ENCODE peak calls at places on chromosomes 5 and 9, in eight cellular contexts. One of them, this sample, is unnamed.

GRCh38 chr5:143890475-143890874 is 78.5 kb downstream of the HMHB1 start:
- DNase-seq in frontal cortex: no peak
- DNase-seq in activated CD8-positive, alpha-beta memory T cell treated with anti-CD3 and anti-CD28 coated beads for 48 hours: no peak
- DNase-seq in pancreas: no peak
- DNase-seq in GM12892: no peak
- DNase-seq in activated CD4-positive, alpha-beta T cell treated with anti-CD3 and anti-CD28 coated beads, Interleukin-2, amount 50 U/mL, for 1 hour: no peak
- DNase-seq in H54: no peak
- DNase-seq in lower lobe of right lung: no peak
- DNase-seq in this sample: no peak

GRCh38 chr9:71748280-71748743 is 20.0 kb downstream of the CEMIP2 start:
- DNase-seq in lower lobe of right lung: no peak
- DNase-seq in GM12892: no peak
- DNase-seq in H54: peak
- DNase-seq in activated CD8-positive, alpha-beta memory T cell treated with anti-CD3 and anti-CD28 coated beads for 48 hours: no peak
- DNase-seq in activated CD4-positive, alpha-beta T cell treated with anti-CD3 and anti-CD28 coated beads, Interleukin-2, amount 50 U/mL, for 1 hour: no peak
- DNase-seq in frontal cortex: no peak
- DNase-seq in pancreas: no peak
- DNase-seq in this sample: no peak

GRCh38 chr9:87556821-87557220 is 59.2 kb downstream of the DAPK1 start:
- DNase-seq in GM12892: no peak
- DNase-seq in H54: no peak
- DNase-seq in pancreas: no peak
- DNase-seq in lower lobe of right lung: peak
- DNase-seq in activated CD8-positive, alpha-beta memory T cell treated with anti-CD3 and anti-CD28 coated beads for 48 hours: no peak
- DNase-seq in frontal cortex: no peak
- DNase-seq in activated CD4-positive, alpha-beta T cell treated with anti-CD3 and anti-CD28 coated beads, Interleukin-2, amount 50 U/mL, for 1 hour: no peak
- DNase-seq in this sample: no peak

GRCh38 chr5:97838214-97838613 is 655.2 kb upstream of the RIOK2 start:
- DNase-seq in pancreas: no peak
- DNase-seq in frontal cortex: no peak
- DNase-seq in activated CD8-positive, alpha-beta memory T cell treated with anti-CD3 and anti-CD28 coated beads for 48 hours: no peak
- DNase-seq in H54: peak
- DNase-seq in GM12892: no peak
- DNase-seq in lower lobe of right lung: no peak
- DNase-seq in activated CD4-positive, alpha-beta T cell treated with anti-CD3 and anti-CD28 coated beads, Interleukin-2, amount 50 U/mL, for 1 hour: no peak
- DNase-seq in this sample: no peak

GRCh38 chr9:33867747-33868429 is 50.9 kb downstream of the UBE2R2 start:
- DNase-seq in frontal cortex: no peak
- DNase-seq in activated CD8-positive, alpha-beta memory T cell treated with anti-CD3 and anti-CD28 coated beads for 48 hours: no peak
- DNase-seq in H54: no peak
- DNase-seq in activated CD4-positive, alpha-beta T cell treated with anti-CD3 and anti-CD28 coated beads, Interleukin-2, amount 50 U/mL, for 1 hour: no peak
- DNase-seq in lower lobe of right lung: no peak
- DNase-seq in GM12892: no peak
- DNase-seq in pancreas: no peak
- DNase-seq in this sample: no peak

GRCh38 chr9:134575103-134575816 is 66.3 kb upstream of the COL5A1 start:
- DNase-seq in activated CD8-positive, alpha-beta memory T cell treated with anti-CD3 and anti-CD28 coated beads for 48 hours: no peak
- DNase-seq in H54: no peak
- DNase-seq in pancreas: no peak
- DNase-seq in activated CD4-positive, alpha-beta T cell treated with anti-CD3 and anti-CD28 coated beads, Interleukin-2, amount 50 U/mL, for 1 hour: no peak
- DNase-seq in frontal cortex: no peak
- DNase-seq in lower lobe of right lung: no peak
- DNase-seq in GM12892: no peak
- DNase-seq in this sample: peak

GRCh38 chr5:92749943-92750342 is 831.1 kb downstream of the NR2F1-AS1 start:
- DNase-seq in activated CD4-positive, alpha-beta T cell treated with anti-CD3 and anti-CD28 coated beads, Interleukin-2, amount 50 U/mL, for 1 hour: no peak
- DNase-seq in H54: peak
- DNase-seq in GM12892: no peak
- DNase-seq in frontal cortex: no peak
- DNase-seq in lower lobe of right lung: no peak
- DNase-seq in activated CD8-positive, alpha-beta memory T cell treated with anti-CD3 and anti-CD28 coated beads for 48 hours: no peak
- DNase-seq in pancreas: no peak
- DNase-seq in this sample: no peak

GRCh38 chr5:122400961-122401360 is 88.9 kb downstream of the SNCAIP start:
- DNase-seq in H54: no peak
- DNase-seq in activated CD4-positive, alpha-beta T cell treated with anti-CD3 and anti-CD28 coated beads, Interleukin-2, amount 50 U/mL, for 1 hour: no peak
- DNase-seq in lower lobe of right lung: no peak
- DNase-seq in frontal cortex: no peak
- DNase-seq in pancreas: no peak
- DNase-seq in GM12892: no peak
- DNase-seq in activated CD8-positive, alpha-beta memory T cell treated with anti-CD3 and anti-CD28 coated beads for 48 hours: no peak
- DNase-seq in this sample: no peak

GRCh38 chr5:125199968-125200841 is 453.8 kb upstream of the ZNF608 start:
- DNase-seq in pancreas: no peak
- DNase-seq in lower lobe of right lung: no peak
- DNase-seq in frontal cortex: no peak
- DNase-seq in activated CD8-positive, alpha-beta memory T cell treated with anti-CD3 and anti-CD28 coated beads for 48 hours: no peak
- DNase-seq in H54: peak
- DNase-seq in GM12892: no peak
- DNase-seq in activated CD4-positive, alpha-beta T cell treated with anti-CD3 and anti-CD28 coated beads, Interleukin-2, amount 50 U/mL, for 1 hour: no peak
- DNase-seq in this sample: peak

GRCh38 chr5:130289132-130290088 is 385.1 kb downstream of the CHSY3 start:
- DNase-seq in frontal cortex: no peak
- DNase-seq in activated CD4-positive, alpha-beta T cell treated with anti-CD3 and anti-CD28 coated beads, Interleukin-2, amount 50 U/mL, for 1 hour: no peak
- DNase-seq in H54: peak
- DNase-seq in lower lobe of right lung: no peak
- DNase-seq in activated CD8-positive, alpha-beta memory T cell treated with anti-CD3 and anti-CD28 coated beads for 48 hours: no peak
- DNase-seq in pancreas: no peak
- DNase-seq in GM12892: no peak
- DNase-seq in this sample: no peak

GRCh38 chr5:91281409-91281808 is 101.7 kb downstream of the ARRDC3 start:
- DNase-seq in lower lobe of right lung: no peak
- DNase-seq in GM12892: no peak
- DNase-seq in activated CD8-positive, alpha-beta memory T cell treated with anti-CD3 and anti-CD28 coated beads for 48 hours: no peak
- DNase-seq in frontal cortex: peak
- DNase-seq in pancreas: no peak
- DNase-seq in activated CD4-positive, alpha-beta T cell treated with anti-CD3 and anti-CD28 coated beads, Interleukin-2, amount 50 U/mL, for 1 hour: no peak
- DNase-seq in H54: no peak
- DNase-seq in this sample: no peak

GRCh38 chr5:112682621-112683061 is 55.0 kb upstream of the APC start:
- DNase-seq in activated CD8-positive, alpha-beta memory T cell treated with anti-CD3 and anti-CD28 coated beads for 48 hours: no peak
- DNase-seq in lower lobe of right lung: no peak
- DNase-seq in activated CD4-positive, alpha-beta T cell treated with anti-CD3 and anti-CD28 coated beads, Interleukin-2, amount 50 U/mL, for 1 hour: no peak
- DNase-seq in GM12892: no peak
- DNase-seq in pancreas: no peak
- DNase-seq in frontal cortex: no peak
- DNase-seq in H54: no peak
- DNase-seq in this sample: no peak

GRCh38 chr5:134436523-134437339 is 25.1 kb upstream of the CDKN2AIPNL start:
- DNase-seq in activated CD8-positive, alpha-beta memory T cell treated with anti-CD3 and anti-CD28 coated beads for 48 hours: peak
- DNase-seq in GM12892: peak
- DNase-seq in frontal cortex: no peak
- DNase-seq in activated CD4-positive, alpha-beta T cell treated with anti-CD3 and anti-CD28 coated beads, Interleukin-2, amount 50 U/mL, for 1 hour: peak
- DNase-seq in H54: peak
- DNase-seq in pancreas: peak
- DNase-seq in lower lobe of right lung: peak
- DNase-seq in this sample: peak

This sample was measured in stomach.